ENCODE peak calls at places on chromosomes 6 and 20, in nine cellular contexts. Z is stomach, T is lower leg skin, W is esophagus squamous epithelium, S is ovary, I is uterus, A is IMR-90, O is sigmoid colon, M is H54. Y is an unnamed sample.

GRCh38 chr20:17666491-17666890 is 15.6 kb downstream of the RRBP1 start:
- DNase-seq in S (no peak), T (no peak), A (peak; percentile 60), W (no peak), Z (no peak), M (no peak), I (no peak), O (no peak), Y (no peak)

GRCh38 chr6:139395891-139396299 is 21.4 kb upstream of the CITED2 start:
- DNase-seq in T (no peak), O (no peak), M (no peak), A (no peak), I (no peak), Z (no peak), S (no peak), W (no peak), Y (no peak)

GRCh38 chr6:134170844-134171243 is 118.4 kb upstream of the SLC2A12 start:
- DNase-seq in I (no peak), O (peak; percentile 70), T (no peak), Z (no peak), W (no peak), S (no peak), M (no peak), A (peak; percentile 51), Y (no peak)

GRCh38 chr6:118735320-118735719 is 83.9 kb upstream of the CEP85L start:
- DNase-seq in O (no peak), S (no peak), W (no peak), M (no peak), T (no peak), A (no peak), I (no peak), Z (no peak), Y (no peak)

GRCh38 chr6:32968093-32968769 is at the start of gene BRD2:
- DNase-seq in S (peak; percentile 97), Z (peak; percentile 96), A (peak; percentile 95), T (peak; percentile 99), I (peak; percentile 96), W (peak; percentile 70), M (peak; percentile 75), O (peak; percentile 99), Y (peak; percentile 97)

GRCh38 chr6:98047881-98048280 is 764.9 kb upstream of the MMS22L start:
- DNase-seq in Z (no peak), S (no peak), O (no peak), A (no peak), M (no peak), I (no peak), T (no peak), W (no peak), Y (no peak)

GRCh38 chr20:36624068-36624813 is 18.7 kb downstream of the RAB5IF start:
- DNase-seq in S (no peak), A (no peak), O (no peak), M (no peak), W (no peak), T (no peak), Z (peak; percentile 74), I (no peak), Y (peak; percentile 59)

GRCh38 chr20:17611290-17611539 is 41.3 kb downstream of the DSTN start:
- DNase-seq in O (no peak), A (no peak), W (no peak), T (peak; percentile 85), S (no peak), M (no peak), I (no peak), Z (no peak), Y (no peak)

GRCh38 chr6:106118835-106119443 is 32.8 kb downstream of the PRDM1 start:
- DNase-seq in T (no peak), Z (no peak), W (no peak), S (no peak), M (no peak), I (no peak), A (no peak), O (no peak), Y (no peak)

GRCh38 chr6:138107078-138107751 is at the start of gene PERP:
- DNase-seq in S (peak; percentile 61), M (peak; percentile 59), O (peak; percentile 82), W (no peak), I (peak; percentile 63), A (peak; percentile 38), Z (peak; percentile 86), T (peak; percentile 94), Y (peak; percentile 72)

GRCh38 chr20:2890743-2891142 is 17.5 kb downstream of the PTPRA start:
- DNase-seq in S (no peak), Z (no peak), O (no peak), I (no peak), A (peak; percentile 19), T (no peak), M (no peak), W (no peak), Y (peak; percentile 33)

GRCh38 chr20:50467618-50468373 is 42.4 kb upstream of the PTPN1 start:
- DNase-seq in O (no peak), S (peak; percentile 45), Z (peak; percentile 36), W (no peak), A (peak; percentile 50), M (peak; percentile 38), I (peak; percentile 46), T (no peak), Y (peak; percentile 55)

GRCh38 chr6:39137235-39137634 is 22.2 kb upstream of the SAYSD1 start:
- DNase-seq in T (no peak), A (peak; percentile 41), S (no peak), W (no peak), I (no peak), Z (peak; percentile 29), O (no peak), M (no peak), Y (peak; percentile 55)

GRCh38 chr6:113194090-113194489 is 663.1 kb upstream of the MARCKS start:
- DNase-seq in Z (no peak), W (no peak), T (no peak), I (no peak), O (no peak), A (no peak), M (no peak), S (no peak), Y (no peak)

GRCh38 chr6:137084865-137085617 is 40.3 kb upstream of the IL20RA start:
- DNase-seq in M (no peak), I (no peak), O (no peak), S (no peak), T (no peak), A (no peak), Z (no peak), W (no peak), Y (no peak)

GRCh38 chr6:3575166-3575565 is 118.3 kb upstream of the SLC22A23 start:
- DNase-seq in O (no peak), T (no peak), Z (no peak), I (no peak), A (no peak), W (no peak), M (no peak), S (no peak), Y (no peak)

GRCh38 chr6:18293192-18293904 is 29.0 kb upstream of the DEK start:
- DNase-seq in Z (no peak), O (no peak), I (no peak), T (no peak), S (no peak), M (peak; percentile 50), W (no peak), A (peak; percentile 23), Y (no peak)

GRCh38 chr20:19885981-19886665 is 128.1 kb downstream of the RIN2 start:
- DNase-seq in I (peak; percentile 33), M (no peak), A (peak; percentile 61), W (no peak), S (peak; percentile 36), Z (peak; percentile 61), O (peak; percentile 79), T (peak; percentile 88), Y (no peak)

GRCh38 chr6:38155576-38156204 is 336.2 kb downstream of the ZFAND3 start:
- DNase-seq in O (no peak), S (no peak), Z (no peak), T (no peak), A (peak; percentile 66), I (no peak), M (no peak), W (no peak), Y (no peak)

GRCh38 chr6:26044140-26045045 is 42.8 kb upstream of the HFE start:
- DNase-seq in A (peak; percentile 20), O (peak; percentile 71), T (peak; percentile 85), I (no peak), W (no peak), Z (no peak), S (peak; percentile 76), M (no peak), Y (peak; percentile 91)

GRCh38 chr20:44430270-44431065 is 45.2 kb upstream of the TTPAL start:
- DNase-seq in Z (no peak), M (no peak), S (no peak), I (no peak), A (no peak), W (no peak), O (no peak), T (no peak), Y (no peak)
- TF ChIP-seq POLR2A in Z (no peak), M (no peak), S (no peak), I (no peak), A (no peak), W (no peak), O (no peak), T (no peak), Y (no peak)

GRCh38 chr6:28910901-28911680 is 12.7 kb downstream of the TRIM27 start:
- DNase-seq in A (no peak), M (no peak), W (no peak), Z (no peak), I (peak; percentile 56), S (no peak), T (no peak), O (no peak), Y (no peak)
- TF ChIP-seq POLR2A in A (no peak), M (no peak), W (no peak), Z (no peak), I (no peak), S (no peak), T (no peak), O (no peak), Y (no peak)

DNA sequence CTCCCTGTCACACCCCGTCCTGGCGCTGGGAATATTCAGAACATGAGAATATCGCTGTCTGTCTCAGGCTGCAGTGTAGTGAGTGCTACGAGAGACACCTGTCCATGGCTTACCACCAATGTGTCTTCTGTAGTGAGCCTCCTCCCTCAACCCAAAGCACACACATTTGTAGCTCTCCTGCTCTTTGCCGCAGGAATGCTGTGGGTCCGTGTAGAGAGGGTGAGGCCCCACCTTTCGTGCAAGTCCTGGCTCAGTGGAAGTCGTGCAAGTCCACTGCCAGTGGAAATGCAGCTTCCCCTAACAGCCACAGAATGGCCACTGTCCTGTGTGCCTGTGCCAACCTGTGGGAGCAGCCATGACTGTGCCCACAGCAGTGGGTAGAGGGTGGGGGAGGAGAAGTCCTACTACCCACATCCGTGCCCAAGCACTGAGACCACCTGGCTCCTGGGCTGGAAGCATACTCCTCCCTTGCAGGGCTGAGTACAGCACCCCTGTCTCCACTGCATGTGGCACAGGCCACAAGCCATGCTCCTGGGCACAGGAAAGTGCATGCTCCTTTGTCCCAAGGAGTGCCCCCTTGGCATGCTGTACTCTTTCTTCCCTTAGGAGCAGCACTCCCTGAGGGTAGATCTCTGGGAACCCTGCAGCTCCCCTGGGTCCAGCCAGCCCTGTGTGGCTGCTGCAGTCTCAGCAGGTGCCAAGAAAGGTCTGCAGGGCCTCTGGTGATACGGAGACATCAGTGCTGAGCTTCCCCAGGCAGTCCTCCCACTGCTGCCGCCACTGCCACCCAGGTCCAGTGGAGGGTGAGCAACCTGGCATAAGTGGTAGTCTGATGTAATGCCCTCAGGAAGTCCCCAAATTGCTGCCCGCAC is 28.0 kb downstream of the IGF2R start:
- DNase-seq in T (no peak), Z (no peak), O (no peak), I (no peak), M (no peak), A (no peak), W (no peak), S (no peak), Y (no peak)
- TF ChIP-seq POLR2A in T (no peak), Z (no peak), O (no peak), I (no peak), M (no peak), A (no peak), W (no peak), S (no peak), Y (no peak)

GRCh38 chr6:31053873-31054272 is 43.6 kb downstream of the MUC22 start:
- DNase-seq in O (no peak), I (no peak), W (no peak), T (no peak), A (no peak), Z (no peak), S (no peak), M (no peak), Y (no peak)
- TF ChIP-seq POLR2A in O (no peak), I (no peak), W (no peak), T (no peak), A (no peak), Z (no peak), S (no peak), M (no peak), Y (no peak)

Y was measured in erythroblast.